ENCODE peak calls at places on chromosomes 4 and X, in eight cellular contexts. J is NCI-H1092 treated with DMSO at 0.1 percent for 48 hours; E is T-cell; T is HCT116; O is ACHN; Y is SW480; V is stimulated activated CD4-positive, alpha-beta T cell treated with anti-CD3 and anti-CD28 coated beads, TNF-alpha, amount 100 ng/mL, for 1 hour; D is activated CD8-positive, alpha-beta T cell treated with anti-CD3 and anti-CD28 coated beads for 36 hours. R is an unnamed sample.

GRCh38 chr4:128123036-128123435 is 61.9 kb downstream of the LARP1B start:
- DNase-seq in E (no peak), J (no peak), Y (no peak), D (no peak), T (no peak), V (no peak), O (no peak), R (no peak)

GRCh38 chr4:185429660-185430059 is 3.9 kb upstream of the UFSP2 start:
- DNase-seq in J (no peak), V (no peak), Y (no peak), O (no peak), E (no peak), T (no peak), D (no peak), R (no peak)

GRCh38 chr4:29853843-29854242 is 866.3 kb upstream of the PCDH7 start:
- DNase-seq in E (no peak), O (no peak), T (no peak), J (peak), D (no peak), Y (no peak), V (no peak), R (no peak)

GRCh38 chr4:144615182-144615581 is 30.8 kb upstream of the HHIP start:
- DNase-seq in Y (no peak), O (no peak), D (no peak), J (no peak), V (no peak), E (no peak), T (no peak), R (no peak)

GRCh38 chr4:85787133-85787532 is 312.2 kb downstream of the ARHGAP24 start:
- DNase-seq in J (no peak), D (no peak), E (no peak), V (no peak), T (no peak), O (no peak), Y (no peak), R (no peak)

GRCh38 chr4:110361921-110362320 is 114.0 kb upstream of the ENPEP start:
- DNase-seq in E (no peak), V (no peak), D (no peak), O (peak), Y (peak), T (no peak), J (no peak), R (no peak)

GRCh38 chr4:120920666-120921065 is 1.9 kb downstream of the PRDM5 start:
- DNase-seq in D (no peak), O (no peak), V (no peak), E (no peak), J (no peak), Y (no peak), T (no peak), R (no peak)

GRCh38 chrX:41561045-41561444 is 113.9 kb downstream of the NYX start:
- DNase-seq in V (no peak), T (no peak), O (peak), E (peak), J (no peak), Y (peak), D (peak), R (peak)

GRCh38 chr4:45442466-45442865 is 681.4 kb downstream of the GABRG1 start:
- DNase-seq in O (peak), Y (no peak), T (no peak), E (no peak), J (no peak), D (no peak), V (no peak), R (peak)

GRCh38 chr4:10552591-10553280 is 95.5 kb upstream of the ZNF518B start:
- DNase-seq in E (no peak), D (no peak), Y (no peak), V (no peak), J (no peak), T (no peak), O (no peak), R (no peak)

GRCh38 chr4:98374643-98375042 is 113.5 kb downstream of the RAP1GDS1 start:
- DNase-seq in Y (no peak), V (no peak), O (no peak), T (no peak), D (no peak), J (no peak), E (no peak), R (no peak)

GRCh38 chrX:139724626-139725025 is 16.7 kb upstream of the MCF2 start:
- DNase-seq in T (no peak), E (no peak), V (no peak), D (no peak), Y (no peak), O (no peak), J (no peak), R (no peak)

GRCh38 chr4:123937612-123938011 is 541.0 kb downstream of the SPRY1 start:
- DNase-seq in V (no peak), O (no peak), J (no peak), D (no peak), Y (no peak), T (no peak), E (no peak), R (no peak)

GRCh38 chr4:118076958-118077766 is 42.9 kb downstream of the NDST3 start:
- DNase-seq in D (peak), E (no peak), V (no peak), J (no peak), Y (peak), T (peak), O (peak), R (peak)

GRCh38 chrX:8345473-8345872 is 119.2 kb upstream of the VCX3B start:
- DNase-seq in T (no peak), D (no peak), O (no peak), V (no peak), Y (peak), E (no peak), J (no peak), R (no peak)

GRCh38 chr4:185909959-185910358 is 98.0 kb upstream of the SORBS2 start:
- DNase-seq in Y (no peak), J (no peak), T (no peak), V (no peak), D (no peak), O (no peak), E (no peak), R (no peak)